ENCODE peak calls at places on chromosomes 4 and X, in eight cellular contexts. I, H, Z, E, T, N, K and Y are unnamed samples.

GRCh38 chr4:177386416-177386815 is 55.8 kb downstream of the AGA start:
- DNase-seq in E (no peak), Z (no peak), H (no peak), N (no peak), T (no peak), I (no peak), K (no peak), Y (no peak)

GRCh38 chrX:28391528-28391927 is 195.7 kb upstream of the IL1RAPL1 start:
- DNase-seq in H (no peak), I (no peak), T (no peak), Z (no peak), N (no peak), K (no peak), E (no peak), Y (no peak)

GRCh38 chrX:155434906-155435743 is 23.3 kb downstream of the F8A3 start:
- DNase-seq in I (no peak), T (no peak), Z (no peak), E (no peak), H (no peak), N (no peak), K (peak; percentile 91), Y (no peak)

GRCh38 chr4:1058198-1058996 is 47.0 kb downstream of the FGFRL1 start:
- DNase-seq in N (no peak), K (no peak), E (no peak), Z (no peak), T (peak; percentile 11), H (no peak), I (no peak), Y (no peak)

GRCh38 chr4:150126880-150127236 is 48.6 kb downstream of the DCLK2 start:
- DNase-seq in H (no peak), Z (no peak), K (no peak), T (no peak), I (no peak), N (no peak), E (no peak), Y (no peak)

GRCh38 chrX:15505104-15505503 is 4.5 kb downstream of the BMX start:
- DNase-seq in E (no peak), Z (no peak), H (no peak), T (no peak), K (peak; percentile 58), N (no peak), I (no peak), Y (no peak)

GRCh38 chrX:112190646-112191045 is 108.1 kb upstream of the TRPC5 start:
- DNase-seq in I (no peak), K (no peak), Z (no peak), E (no peak), T (no peak), H (no peak), N (no peak), Y (no peak)

GRCh38 chrX:65679071-65679540 is 11.7 kb downstream of the MSN start:
- DNase-seq in Z (no peak), E (no peak), H (no peak), K (no peak), I (no peak), N (no peak), T (no peak), Y (no peak)

GRCh38 chr4:152273343-152273742 is 262.5 kb downstream of the FBXW7 start:
- DNase-seq in N (no peak), H (no peak), K (no peak), I (no peak), T (no peak), Z (no peak), E (no peak), Y (no peak)

GRCh38 chrX:10110316-10110932 is 46.4 kb upstream of the CLCN4 start:
- DNase-seq in K (no peak), E (no peak), T (no peak), N (no peak), Z (no peak), H (no peak), I (no peak), Y (no peak)

GRCh38 chrX:10370976-10371375 is 214.2 kb downstream of the CLCN4 start:
- DNase-seq in Z (no peak), I (no peak), H (no peak), E (no peak), T (no peak), N (no peak), K (no peak), Y (no peak)

GRCh38 chr4:16125571-16126445 is 42.0 kb upstream of the PROM1 start:
- DNase-seq in Z (no peak), K (no peak), H (no peak), N (no peak), E (no peak), I (no peak), T (no peak), Y (no peak)

GRCh38 chrX:155889328-155889727 is 8.2 kb downstream of the VAMP7 start:
- DNase-seq in N (no peak), I (no peak), Z (no peak), H (no peak), K (peak; percentile 33), E (no peak), T (no peak), Y (no peak)

GRCh38 chrX:13764765-13765164 is 30.2 kb downstream of the OFD1 start:
- DNase-seq in K (peak; percentile 10), E (peak; percentile 5), I (no peak), N (no peak), T (no peak), H (no peak), Z (no peak), Y (no peak)

GRCh38 chr4:77151246-77151645 is 5.8 kb upstream of the CCNG2 start:
- DNase-seq in K (no peak), T (no peak), Z (no peak), N (no peak), H (no peak), E (no peak), I (no peak), Y (no peak)

GRCh38 chr4:104549736-104550135 is 55.0 kb upstream of the CXXC4 start:
- DNase-seq in T (no peak), E (no peak), K (no peak), I (no peak), H (no peak), N (no peak), Z (no peak), Y (no peak)

GRCh38 chrX:13899607-13900006 is 82.7 kb upstream of the GPM6B start:
- DNase-seq in I (no peak), H (no peak), K (no peak), N (no peak), Z (no peak), E (no peak), T (peak; percentile 31), Y (peak; percentile 1)

GRCh38 chrX:23660766-23661132 is 6.5 kb upstream of the PRDX4 start:
- DNase-seq in E (no peak), T (no peak), H (no peak), Z (no peak), K (no peak), I (no peak), N (no peak), Y (no peak)

GRCh38 chr4:26132858-26133257 is 188.0 kb upstream of the RBPJ start:
- DNase-seq in Z (no peak), N (no peak), T (no peak), E (no peak), K (peak; percentile 6), I (no peak), H (no peak), Y (no peak)

GRCh38 chr4:67700874-67701850 is at the start of gene UBA6:
- DNase-seq in H (peak; percentile 96), T (peak; percentile 95), N (peak; percentile 96), K (peak; percentile 99), E (peak; percentile 81), I (peak; percentile 93), Z (peak; percentile 81), Y (peak; percentile 68)
- TF ChIP-seq POLR2A in H (peak; percentile 35), T (no peak), N (peak; percentile 49), K (peak; percentile 89), E (peak; percentile 25), I (peak; percentile 89), Z (peak; percentile 87), Y (peak; percentile 42)

GRCh38 chr4:175435437-175435836 is 376.6 kb downstream of the GPM6A start:
- DNase-seq in I (no peak), E (no peak), K (no peak), H (no peak), T (no peak), N (no peak), Z (no peak), Y (no peak)
- TF ChIP-seq POLR2A in I (no peak), E (no peak), K (no peak), H (no peak), T (no peak), N (no peak), Z (no peak), Y (no peak)

GRCh38 chr4:4541040-4541631 is 712 bp downstream of the STX18 start:
- DNase-seq in K (peak; percentile 57), I (no peak), E (peak; percentile 27), H (no peak), T (no peak), Z (peak; percentile 29), N (no peak), Y (no peak)

GRCh38 chr4:4542824-4543485 is 1.1 kb upstream of the STX18 start:
- DNase-seq in I (no peak), H (no peak), Z (no peak), N (no peak), E (no peak), T (no peak), K (no peak), Y (no peak)

GRCh38 chr4:4541661-4542570 is at the start of gene STX18:
- DNase-seq in I (peak; percentile 74), H (peak; percentile 72), E (peak; percentile 71), K (peak; percentile 92), T (peak; percentile 76), N (peak; percentile 87), Z (peak; percentile 85), Y (peak; percentile 47)
- TF ChIP-seq POLR2A in I (peak; percentile 77), H (peak; percentile 78), E (peak; percentile 65), K (peak; percentile 89), T (peak; percentile 38), N (peak; percentile 64), Z (peak; percentile 62), Y (peak; percentile 81)

GRCh38 chrX:150898343-150899190 is at the start of gene CD99L2:
- DNase-seq in H (peak; percentile 85), I (peak; percentile 61), K (peak; percentile 92), N (peak; percentile 89), T (peak; percentile 84), Z (peak; percentile 77), E (peak; percentile 66), Y (peak; percentile 84)
- TF ChIP-seq POLR2A in H (peak; percentile 22), I (peak; percentile 39), K (peak; percentile 78), N (no peak), T (no peak), Z (peak; percentile 41), E (peak; percentile 64), Y (peak; percentile 51)

GRCh38 chrX:153800177-153800722 is 5.8 kb downstream of the SSR4 start:
- DNase-seq in N (no peak), K (no peak), Z (no peak), H (no peak), T (no peak), I (no peak), E (no peak), Y (no peak)
- TF ChIP-seq POLR2A in N (no peak), K (peak; percentile 29), Z (no peak), H (no peak), T (no peak), I (no peak), E (no peak), Y (no peak)